ENCODE peak calls at places on chromosomes 3 and 15, in ten cellular contexts. Y is body of pancreas; Z is central memory CD8-positive, alpha-beta T cell; B is GM23338; T is stimulated activated naive CD8-positive, alpha-beta T cell treated with anti-CD3 and anti-CD28 coated beads, Interleukin-15, amount 100 ng/mL, for 72 hours; C is Right ventricle myocardium superior; A is effector memory CD8-positive, alpha-beta T cell; G is activated CD8-positive, alpha-beta T cell treated with anti-CD3 and anti-CD28 coated beads for 36 hours; D is right cardiac atrium; H is psoas muscle. V is an unnamed sample.
A peak's percentile ranks its signal among the peaks of the same experiment; 100 is the strongest.

GRCh38 chr15:45106002-45106790 is 7.8 kb downstream of the DUOX2 start:
- ATAC-seq in Y (no peak), Z (no peak), B (no peak), T (no peak), C (no peak), A (no peak), G (no peak), D (no peak), H (no peak), V (no peak)

GRCh38 chr15:82798104-82798503 is 7.8 kb downstream of the FSD2 start:
- ATAC-seq in Y (no peak), Z (no peak), B (no peak), T (no peak), C (no peak), A (no peak), G (no peak), D (no peak), H (no peak), V (no peak)

GRCh38 chr3:14375192-14375591 is 27.2 kb upstream of the SLC6A6 start:
- ATAC-seq in Y (no peak), Z (no peak), B (peak; percentile 23), T (no peak), C (no peak), A (no peak), G (no peak), D (no peak), H (no peak), V (no peak)

GRCh38 chr3:67481126-67481525 is 173.3 kb downstream of the SUCLG2 start:
- ATAC-seq in Y (no peak), Z (no peak), B (no peak), T (no peak), C (no peak), A (no peak), G (no peak), D (no peak), H (no peak), V (no peak)

GRCh38 chr3:43872901-43873300 is 182.2 kb downstream of the ABHD5 start:
- ATAC-seq in Y (no peak), Z (no peak), B (peak; percentile 49), T (no peak), C (no peak), A (no peak), G (no peak), D (no peak), H (no peak), V (no peak)

GRCh38 chr3:145272684-145273083 is 888.3 kb downstream of the PLOD2 start:
- ATAC-seq in Y (peak; percentile 24), Z (no peak), B (no peak), T (no peak), C (peak; percentile 92), A (no peak), G (no peak), D (peak; percentile 93), H (no peak), V (peak; percentile 85)

GRCh38 chr15:45641374-45641778 is 6.5 kb downstream of the SQOR start:
- ATAC-seq in Y (peak; percentile 82), Z (no peak), B (no peak), T (no peak), C (peak; percentile 37), A (no peak), G (peak; percentile 5), D (peak; percentile 25), H (peak; percentile 86), V (peak; percentile 90)

GRCh38 chr15:80285379-80285778 is 33.4 kb upstream of the CTXND1 start:
- ATAC-seq in Y (no peak), Z (no peak), B (no peak), T (no peak), C (no peak), A (no peak), G (no peak), D (no peak), H (no peak), V (no peak)

GRCh38 chr3:79040701-79041100 is 727.1 kb downstream of the ROBO1 start:
- ATAC-seq in Y (no peak), Z (no peak), B (no peak), T (no peak), C (no peak), A (no peak), G (no peak), D (no peak), H (no peak), V (no peak)

GRCh38 chr3:32895701-32896100 is 55.7 kb upstream of the CCR4 start:
- ATAC-seq in Y (no peak), Z (no peak), B (no peak), T (no peak), C (no peak), A (no peak), G (no peak), D (no peak), H (no peak), V (no peak)

GRCh38 chr3:42905740-42906084 is 230 bp upstream of the ZNF662 start:
- ATAC-seq in Y (no peak), Z (no peak), B (no peak), T (peak; percentile 73), C (no peak), A (no peak), G (no peak), D (no peak), H (no peak), V (no peak)

GRCh38 chr15:81095690-81096365 is 38.2 kb upstream of the CFAP161 start:
- ATAC-seq in Y (no peak), Z (no peak), B (no peak), T (no peak), C (no peak), A (no peak), G (no peak), D (no peak), H (no peak), V (no peak)

V was measured in gastroesophageal sphincter.